ENCODE peak calls at places on chromosome 3, in five cellular contexts. One of them, this sample, is unnamed.

GRCh38 chr3:52233968-52234367 is 5.0 kb downstream of the TWF2 start:
- DNase-seq in A673: no peak
- DNase-seq in erythroblast: no peak
- DNase-seq in substantia nigra: no peak
- DNase-seq in EH: no peak
- DNase-seq in this sample: no peak

GRCh38 chr3:171013822-171014748 is 12.4 kb downstream of the SLC2A2 start:
- DNase-seq in EH: no peak
- DNase-seq in substantia nigra: no peak
- DNase-seq in A673: no peak
- DNase-seq in erythroblast: peak; percentile 7
- DNase-seq in this sample: no peak

GRCh38 chr3:148735597-148735996 is 37.9 kb downstream of the AGTR1 start:
- DNase-seq in EH: no peak
- DNase-seq in erythroblast: no peak
- DNase-seq in substantia nigra: no peak
- DNase-seq in A673: no peak
- DNase-seq in this sample: no peak

GRCh38 chr3:28726840-28727239 is 378.2 kb upstream of the AZI2 start:
- DNase-seq in erythroblast: peak; percentile 34
- DNase-seq in A673: peak; percentile 58
- DNase-seq in substantia nigra: peak; percentile 1
- DNase-seq in EH: peak; percentile 24
- DNase-seq in this sample: no peak

GRCh38 chr3:53696401-53697172 is 149.6 kb downstream of the CHDH start:
- DNase-seq in A673: no peak
- DNase-seq in EH: peak; percentile 34
- DNase-seq in substantia nigra: no peak
- DNase-seq in erythroblast: no peak
- DNase-seq in this sample: no peak

GRCh38 chr3:71148455-71149060 is 435.0 kb downstream of the FOXP1 start:
- DNase-seq in EH: no peak
- DNase-seq in substantia nigra: no peak
- DNase-seq in A673: no peak
- DNase-seq in erythroblast: no peak
- DNase-seq in this sample: no peak

GRCh38 chr3:157318639-157319288 is 117.9 kb upstream of the PTX3 start:
- DNase-seq in A673: no peak
- DNase-seq in substantia nigra: no peak
- DNase-seq in EH: no peak
- DNase-seq in erythroblast: no peak
- DNase-seq in this sample: no peak

GRCh38 chr3:58474348-58474911 is 17.5 kb upstream of the KCTD6 start:
- DNase-seq in A673: no peak
- DNase-seq in erythroblast: no peak
- DNase-seq in substantia nigra: no peak
- DNase-seq in EH: no peak
- DNase-seq in this sample: no peak

GRCh38 chr3:140470962-140471361 is 206.9 kb upstream of the TRIM42 start:
- DNase-seq in A673: peak; percentile 37
- DNase-seq in erythroblast: no peak
- DNase-seq in substantia nigra: no peak
- DNase-seq in EH: no peak
- DNase-seq in this sample: no peak

GRCh38 chr3:48685603-48686511 is at the start of gene NCKIPSD:
- DNase-seq in erythroblast: peak; percentile 94
- DNase-seq in substantia nigra: peak; percentile 64
- DNase-seq in EH: peak; percentile 80
- DNase-seq in A673: peak; percentile 75
- DNase-seq in this sample: no peak